ENCODE peak calls at places on chromosomes 4 and X, in seven cellular contexts. Z, E, W, M, T, B and G are unnamed samples.

GRCh38 chr4:174152717-174153466 is 130.6 kb downstream of the FBXO8 start:
- DNase-seq in Z (no peak), E (no peak), W (no peak), M (no peak), T (no peak), B (no peak), G (no peak)

GRCh38 chr4:151099976-151100417 is 569 bp downstream of the RPS3A start:
- DNase-seq in Z (no peak), E (no peak), W (no peak), M (no peak), T (no peak), B (no peak), G (no peak)

GRCh38 chrX:34563809-34564208 is 93.3 kb downstream of the TMEM47 start:
- DNase-seq in Z (no peak), E (peak), W (no peak), M (no peak), T (no peak), B (no peak), G (no peak)

GRCh38 chrX:117376460-117376859 is 740.1 kb downstream of the KLHL13 start:
- DNase-seq in Z (no peak), E (peak), W (no peak), M (no peak), T (no peak), B (no peak), G (no peak)

GRCh38 chr4:37671072-37671471 is 15.1 kb downstream of the RELL1 start:
- DNase-seq in Z (no peak), E (no peak), W (no peak), M (no peak), T (no peak), B (no peak), G (no peak)

GRCh38 chr4:67344594-67345380 is 200.5 kb downstream of the CENPC start:
- DNase-seq in Z (no peak), E (no peak), W (no peak), M (no peak), T (no peak), B (no peak), G (no peak)

GRCh38 chr4:24244663-24245519 is 339.5 kb downstream of the DHX15 start:
- DNase-seq in Z (peak), E (no peak), W (no peak), M (no peak), T (no peak), B (peak), G (no peak)

GRCh38 chrX:42524374-42524773 is 253.6 kb downstream of the PPP1R2C start:
- DNase-seq in Z (no peak), E (no peak), W (no peak), M (no peak), T (peak), B (no peak), G (no peak)

GRCh38 chr4:122218762-122219161 is 66.6 kb downstream of the BLTP1 start:
- DNase-seq in Z (no peak), E (peak), W (no peak), M (no peak), T (no peak), B (peak), G (no peak)

GRCh38 chrX:18039023-18039422 is 177.9 kb upstream of the RAI2 start:
- DNase-seq in Z (no peak), E (peak), W (no peak), M (no peak), T (no peak), B (no peak), G (no peak)